ENCODE peak calls at places on chromosomes 5 and 9, in nine cellular contexts. D is fibroblast of mammary gland; O is bronchial epithelial cell; W is mesenchymal stem cell; N is fibroblast of the aortic adventitia; X is HAP-1; Y is choroid plexus epithelial cell; I is GM06990; Z is effector memory CD4-positive, alpha-beta T cell. A is an unnamed sample.

GRCh38 chr9:135081731-135082130 is 5.7 kb upstream of the OLFM1 start:
- DNase-seq in Z (no peak), N (no peak), Y (no peak), I (no peak), O (no peak), X (no peak), D (no peak), W (no peak), A (no peak)

GRCh38 chr5:172076783-172077244 is 70.4 kb upstream of the FBXW11 start:
- DNase-seq in X (no peak), Y (peak), D (peak), N (peak), O (no peak), W (peak), I (no peak), Z (no peak), A (no peak)

GRCh38 chr5:61085885-61086284 is 76.4 kb downstream of the SMIM15 start:
- DNase-seq in Y (no peak), X (no peak), O (no peak), D (no peak), N (no peak), Z (no peak), I (no peak), W (no peak), A (no peak)

GRCh38 chr5:32092938-32093812 is 80.9 kb downstream of the GOLPH3 start:
- DNase-seq in Z (no peak), Y (peak), O (peak), N (peak), I (peak), D (peak), X (peak), W (peak), A (peak)

GRCh38 chr9:113957778-113958430 is 81.8 kb downstream of the ZNF618 start:
- DNase-seq in N (peak), Z (no peak), X (peak), I (no peak), Y (peak), O (peak), W (peak), D (peak), A (no peak)

GRCh38 chr5:172568308-172568923 is 72.6 kb upstream of the NEURL1B start:
- DNase-seq in N (no peak), Z (no peak), D (no peak), Y (no peak), O (no peak), I (no peak), X (no peak), W (no peak), A (no peak)

GRCh38 chr5:66538126-66538525 is 58.1 kb upstream of the MAST4 start:
- DNase-seq in D (no peak), Y (no peak), I (no peak), Z (no peak), X (no peak), N (no peak), W (no peak), O (no peak), A (no peak)

GRCh38 chr5:40717281-40717680 is 37.6 kb downstream of the PTGER4 start:
- DNase-seq in Z (no peak), I (no peak), Y (peak), W (peak), X (no peak), D (peak), O (no peak), N (peak), A (no peak)

GRCh38 chr9:107345327-107345726 is 62.2 kb downstream of the RAD23B start:
- DNase-seq in D (peak), W (no peak), N (peak), I (no peak), O (no peak), Y (peak), Z (no peak), X (no peak), A (no peak)

GRCh38 chr5:176402684-176403083 is 13.7 kb downstream of the CLTB start:
- DNase-seq in W (no peak), O (no peak), I (no peak), N (no peak), X (no peak), Y (no peak), D (no peak), Z (no peak), A (no peak)

GRCh38 chr9:127810378-127811187 is 7.9 kb downstream of the FPGS start:
- DNase-seq in Y (no peak), D (no peak), N (no peak), W (no peak), O (no peak), Z (no peak), I (no peak), X (no peak), A (no peak)

GRCh38 chr9:129121483-129121882 is 10.3 kb downstream of the PTPA start:
- DNase-seq in I (no peak), X (no peak), Z (no peak), N (peak), O (no peak), W (no peak), Y (no peak), D (peak), A (no peak)

GRCh38 chr5:163104496-163104895 is 332.9 kb upstream of the CCNG1 start:
- DNase-seq in N (no peak), I (no peak), W (no peak), Z (no peak), Y (no peak), X (no peak), D (no peak), O (no peak), A (peak)

GRCh38 chr5:439636-440035 is 3.3 kb upstream of the EXOC3 start:
- DNase-seq in Z (no peak), W (no peak), I (no peak), X (no peak), N (no peak), O (no peak), Y (no peak), D (no peak), A (no peak)

GRCh38 chr9:93064392-93065124 is 6.1 kb downstream of the SUSD3 start:
- DNase-seq in N (no peak), O (no peak), Z (peak), I (peak), X (no peak), Y (peak), W (no peak), D (peak), A (no peak)

GRCh38 chr5:71587709-71588532 is 781 bp downstream of the MCCC2 start:
- DNase-seq in D (no peak), I (no peak), Z (no peak), N (peak), Y (no peak), O (no peak), X (no peak), W (no peak), A (no peak)

GRCh38 chr5:120405923-120406322 is 58.2 kb upstream of the PRR16 start:
- DNase-seq in O (peak), W (peak), Y (peak), N (peak), D (peak), Z (no peak), I (no peak), X (no peak), A (no peak)

GRCh38 chr5:144205141-144205551 is 34.5 kb downstream of the KCTD16 start:
- DNase-seq in Z (no peak), D (peak), O (peak), W (peak), N (peak), I (no peak), X (no peak), Y (peak), A (no peak)

GRCh38 chr5:180499684-180500083 is 5.5 kb downstream of the CNOT6 start:
- DNase-seq in N (no peak), O (peak), D (no peak), X (no peak), Y (peak), Z (no peak), I (no peak), W (no peak), A (no peak)

GRCh38 chr5:77952811-77953210 is 176.7 kb upstream of the TBCA start:
- DNase-seq in I (no peak), D (no peak), Z (no peak), Y (peak), X (no peak), N (peak), W (no peak), O (no peak), A (no peak)

GRCh38 chr5:173592050-173592669 is 24.3 kb downstream of the BOD1 start:
- DNase-seq in W (no peak), Y (peak), X (no peak), N (no peak), I (no peak), O (no peak), D (peak), Z (no peak), A (no peak)

GRCh38 chr5:177552839-177553455 is 1.4 kb downstream of the FAM193B start:
- DNase-seq in Z (no peak), N (no peak), D (peak), I (no peak), X (no peak), Y (peak), O (no peak), W (peak), A (no peak)

GRCh38 chr5:14260637-14261036 is 117.5 kb downstream of the TRIO start:
- DNase-seq in D (no peak), W (no peak), Z (no peak), O (no peak), N (no peak), I (no peak), X (no peak), Y (no peak), A (no peak)

GRCh38 chr9:98383758-98384157 is 128.3 kb upstream of the TBC1D2 start:
- DNase-seq in Y (peak), X (no peak), I (no peak), N (peak), D (peak), O (no peak), W (no peak), Z (no peak), A (no peak)

GRCh38 chr5:180160822-180161221 is 48.2 kb downstream of the RASGEF1C start:
- DNase-seq in D (no peak), O (no peak), I (no peak), W (no peak), N (no peak), Y (no peak), X (no peak), Z (no peak), A (no peak)

GRCh38 chr5:5103249-5103648 is 36.9 kb upstream of the ADAMTS16 start:
- DNase-seq in Y (peak), W (no peak), N (no peak), Z (no peak), O (no peak), D (peak), X (no peak), I (no peak), A (no peak)

GRCh38 chr5:178769617-178770290 is 39.3 kb upstream of the ZNF354A start:
- DNase-seq in N (no peak), O (no peak), D (no peak), I (no peak), W (no peak), Z (no peak), X (no peak), Y (no peak), A (no peak)

GRCh38 chr9:17613723-17614122 is 34.9 kb downstream of the SH3GL2 start:
- DNase-seq in D (peak), N (peak), I (no peak), O (peak), W (peak), Y (peak), X (no peak), Z (no peak), A (no peak)

GRCh38 chr9:97386265-97386633 is 25.6 kb upstream of the TDRD7 start:
- DNase-seq in X (no peak), D (no peak), Y (no peak), N (no peak), Z (no peak), O (no peak), I (no peak), W (no peak), A (no peak)

GRCh38 chr5:55904152-55904551 is 53.0 kb downstream of the IL31RA start:
- DNase-seq in I (no peak), O (no peak), Y (peak), W (no peak), Z (no peak), X (no peak), D (peak), N (peak), A (no peak)

GRCh38 chr9:27847380-27847779 is 274.1 kb upstream of the C9orf72 start:
- DNase-seq in D (no peak), Z (no peak), O (no peak), Y (no peak), N (no peak), X (no peak), W (no peak), I (no peak), A (no peak)

GRCh38 chr9:78437721-78438610 is 141.0 kb downstream of the PSAT1 start:
- DNase-seq in X (peak), Y (no peak), N (no peak), D (no peak), Z (no peak), I (no peak), O (no peak), W (no peak), A (no peak)

GRCh38 chr9:38075272-38075671 is 6.2 kb upstream of the SHB start:
- DNase-seq in I (no peak), O (no peak), X (no peak), D (no peak), N (no peak), Z (no peak), Y (no peak), W (no peak), A (no peak)

DNA sequence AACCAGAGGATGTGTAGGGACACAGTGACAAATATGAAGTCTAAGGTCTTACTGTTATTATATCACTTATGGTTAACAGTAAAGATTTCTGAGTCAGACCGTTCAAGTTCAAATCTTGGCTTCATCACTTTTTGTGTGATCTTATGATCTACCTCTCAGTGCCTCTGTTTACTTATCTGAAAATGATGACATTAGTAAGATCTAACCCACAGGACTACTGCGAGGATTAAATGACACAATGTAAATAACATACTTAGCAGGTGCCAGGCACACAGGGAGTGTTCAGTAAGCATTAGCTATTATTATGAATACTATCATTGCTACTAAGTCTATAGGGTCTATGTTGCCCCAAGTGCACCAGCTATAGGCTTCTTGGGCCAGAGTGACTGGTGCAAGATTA is 2.0 kb downstream of the IRF1 start:
- DNase-seq in W (peak), N (no peak), Z (no peak), X (no peak), I (no peak), Y (no peak), D (no peak), O (peak), A (no peak)
- H3K4me3 ChIP-seq in W (peak), N (peak), Z (peak), X (no peak), I (peak), Y (peak), D (peak), O (no peak), A (no peak)

GRCh38 chr9:6566409-6567139 is 79.0 kb downstream of the GLDC start:
- DNase-seq in O (peak), W (peak), D (peak), N (peak), X (no peak), Z (no peak), I (peak), Y (peak), A (no peak)
- H3K4me3 ChIP-seq in O (peak), W (peak), D (peak), N (peak), X (no peak), Z (no peak), I (no peak), Y (peak), A (no peak)

GRCh38 chr5:1667648-1668140 is 131.9 kb downstream of the MRPL36 start:
- DNase-seq in W (no peak), N (no peak), O (no peak), X (no peak), Z (no peak), Y (no peak), D (no peak), I (no peak), A (no peak)
- H3K4me3 ChIP-seq in W (no peak), N (no peak), O (no peak), X (peak), Z (no peak), Y (no peak), D (no peak), I (no peak), A (peak)

GRCh38 chr9:110206388-110206787 is 1.6 kb downstream of the C9orf152 start:
- DNase-seq in I (no peak), D (no peak), Y (no peak), O (no peak), N (no peak), X (no peak), Z (no peak), W (no peak), A (no peak)

GRCh38 chr9:110208031-110208430 is at the start of gene C9orf152:
- DNase-seq in Y (no peak), N (no peak), I (no peak), X (no peak), D (no peak), Z (no peak), W (no peak), O (no peak), A (no peak)

GRCh38 chr9:110202232-110202631 is 5.7 kb downstream of the C9orf152 start:
- DNase-seq in O (no peak), N (no peak), Y (no peak), X (no peak), Z (no peak), I (no peak), W (no peak), D (no peak), A (no peak)

GRCh38 chr9:110207071-110207923 is 662 bp downstream of the C9orf152 start:
- DNase-seq in I (no peak), D (no peak), Z (no peak), W (no peak), O (no peak), Y (no peak), N (no peak), X (no peak), A (no peak)
- H3K4me3 ChIP-seq in I (no peak), D (no peak), Z (no peak), W (no peak), O (no peak), Y (no peak), N (no peak), X (no peak), A (no peak)

GRCh38 chr9:85949591-85950335 is 8.8 kb downstream of the NAA35 start:
- DNase-seq in W (peak), D (peak), Y (peak), X (no peak), N (peak), O (no peak), Z (no peak), I (no peak), A (no peak)
- H3K4me3 ChIP-seq in W (no peak), D (no peak), Y (no peak), X (no peak), N (no peak), O (no peak), Z (no peak), I (no peak), A (no peak)

GRCh38 chr9:121299125-121299466 is 31.1 kb downstream of the GSN start:
- DNase-seq in Z (no peak), Y (no peak), I (no peak), N (no peak), W (no peak), D (no peak), X (no peak), O (no peak), A (no peak)
- H3K4me3 ChIP-seq in Z (peak), Y (peak), I (peak), N (peak), W (peak), D (peak), X (no peak), O (peak), A (peak)

GRCh38 chr9:83323148-83323547 is 215.1 kb downstream of the FRMD3 start:
- DNase-seq in O (no peak), W (no peak), X (no peak), I (no peak), N (no peak), D (no peak), Y (no peak), Z (no peak), A (no peak)

GRCh38 chr9:83322438-83322837 is 215.8 kb downstream of the FRMD3 start:
- DNase-seq in D (peak), Z (no peak), Y (no peak), W (no peak), X (no peak), O (no peak), N (no peak), I (no peak), A (no peak)

GRCh38 chr9:83330207-83331196 is 207.7 kb downstream of the FRMD3 start:
- DNase-seq in N (no peak), Y (peak), I (no peak), O (no peak), W (no peak), X (no peak), D (no peak), Z (no peak), A (no peak)

GRCh38 chr9:83327750-83328622 is 210.2 kb downstream of the FRMD3 start:
- DNase-seq in O (no peak), W (no peak), D (no peak), Z (no peak), N (no peak), I (no peak), Y (no peak), X (no peak), A (no peak)

GRCh38 chr9:83327323-83327722 is 210.9 kb downstream of the FRMD3 start:
- DNase-seq in N (no peak), O (no peak), Y (peak), X (no peak), W (no peak), D (no peak), I (no peak), Z (no peak), A (no peak)
- H3K4me3 ChIP-seq in N (no peak), O (no peak), Y (no peak), X (no peak), W (peak), D (no peak), I (no peak), Z (no peak), A (no peak)

DNA sequence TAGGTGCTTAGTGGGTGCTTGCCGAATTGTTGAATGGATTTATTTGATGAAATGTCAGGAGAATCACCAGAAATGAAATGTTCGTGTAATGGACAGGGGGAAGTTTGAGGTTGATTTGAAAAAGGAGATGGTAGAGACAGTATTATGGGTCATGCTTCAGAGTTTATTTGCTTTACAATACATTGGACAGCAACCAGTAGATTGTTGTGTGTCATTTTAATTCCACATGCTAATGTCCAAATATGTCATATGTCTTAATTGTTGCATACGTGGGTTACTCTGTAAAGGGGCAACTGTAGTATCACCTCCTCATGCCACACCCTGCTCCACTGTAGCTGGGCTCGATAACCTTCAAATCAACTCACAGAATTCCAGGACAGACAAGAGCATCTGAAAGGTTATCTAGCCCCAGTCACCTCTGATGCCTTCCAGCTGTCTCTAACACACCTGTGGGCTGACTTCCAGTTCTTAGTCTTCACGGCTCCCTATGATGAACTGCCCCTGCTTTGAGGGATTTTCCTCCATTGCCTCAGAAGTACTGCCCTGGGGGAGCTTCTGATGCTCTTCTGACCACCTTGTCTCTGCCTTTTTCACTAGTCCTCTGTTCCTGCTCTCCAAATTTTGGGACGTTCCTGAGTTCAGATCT is 1.7 kb downstream of the PDCD1LG2 start:
- DNase-seq in W (no peak), O (peak), X (no peak), D (peak), N (no peak), I (no peak), Y (no peak), Z (no peak), A (no peak)
- H3K4me3 ChIP-seq in W (peak), O (no peak), X (no peak), D (no peak), N (peak), I (peak), Y (no peak), Z (no peak), A (no peak)

A was measured in iPS DF 6.9.